ENCODE peak calls at places on chromosomes 12 and 14, in eight cellular contexts. A is pancreas, O is SJCRH30, N is dorsolateral prefrontal cortex, U is AG04450, I is IMR-90, K is testis, P is lower lobe of right lung. C is an unnamed sample.
A peak's percentile ranks its signal among the peaks of the same experiment; 100 is the strongest.

GRCh38 chr14:49879683-49880204 is 13.1 kb upstream of the ARF6 start:
- DNase-seq in A (no peak), O (peak; percentile 65), N (no peak), U (no peak), I (peak; percentile 54), K (peak; percentile 54), P (peak; percentile 58), C (peak; percentile 86)

GRCh38 chr12:40971911-40972310 is 216.2 kb upstream of the PDZRN4 start:
- DNase-seq in A (no peak), O (no peak), N (no peak), U (no peak), I (peak; percentile 14), K (no peak), P (no peak), C (no peak)

GRCh38 chr14:32457213-32457920 is 128.3 kb downstream of the AKAP6 start:
- DNase-seq in A (no peak), O (no peak), N (no peak), U (peak; percentile 63), I (peak; percentile 84), K (no peak), P (no peak), C (no peak)

GRCh38 chr12:128820723-128821432 is 2.9 kb downstream of the SLC15A4 start:
- DNase-seq in A (no peak), O (no peak), N (peak; percentile 50), U (no peak), I (no peak), K (no peak), P (peak; percentile 73), C (no peak)

GRCh38 chr12:53493610-53494391 is 5.5 kb downstream of the MAP3K12 start:
- DNase-seq in A (no peak), O (no peak), N (no peak), U (no peak), I (no peak), K (no peak), P (peak; percentile 24), C (peak; percentile 74)

GRCh38 chr12:110575326-110575725 is 7.8 kb downstream of the PPTC7 start:
- DNase-seq in A (no peak), O (no peak), N (no peak), U (no peak), I (no peak), K (no peak), P (no peak), C (peak; percentile 7)

GRCh38 chr12:76252031-76252430 is 96.2 kb downstream of the BBS10 start:
- DNase-seq in A (no peak), O (no peak), N (no peak), U (no peak), I (no peak), K (no peak), P (no peak), C (peak; percentile 38)

GRCh38 chr12:69835048-69835447 is 10.0 kb downstream of the MYRFL start:
- DNase-seq in A (no peak), O (no peak), N (no peak), U (no peak), I (no peak), K (no peak), P (no peak), C (no peak)

GRCh38 chr12:70178038-70178437 is 65.2 kb upstream of the CNOT2 start:
- DNase-seq in A (no peak), O (no peak), N (no peak), U (no peak), I (no peak), K (no peak), P (no peak), C (no peak)

GRCh38 chr12:12294215-12295005 is 27.6 kb upstream of the LRP6 start:
- DNase-seq in A (no peak), O (no peak), N (no peak), U (no peak), I (no peak), K (no peak), P (no peak), C (peak; percentile 96)

GRCh38 chr12:120851939-120852338 is 52.2 kb downstream of the SPPL3 start:
- DNase-seq in A (no peak), O (no peak), N (no peak), U (no peak), I (no peak), K (no peak), P (no peak), C (no peak)

GRCh38 chr12:14957769-14958168 is 3.6 kb downstream of the ARHGDIB start:
- DNase-seq in A (no peak), O (no peak), N (no peak), U (no peak), I (no peak), K (no peak), P (no peak), C (no peak)

GRCh38 chr14:73576391-73576790 is 7.4 kb downstream of the ACOT2 start:
- DNase-seq in A (no peak), O (no peak), N (no peak), U (no peak), I (peak; percentile 5), K (no peak), P (no peak), C (no peak)

GRCh38 chr14:40354754-40355153 is 922.5 kb upstream of the FBXO33 start:
- DNase-seq in A (no peak), O (no peak), N (no peak), U (no peak), I (no peak), K (no peak), P (no peak), C (no peak)

GRCh38 chr14:28494196-28494595 is 272.4 kb upstream of the FOXG1 start:
- DNase-seq in A (no peak), O (no peak), N (no peak), U (no peak), I (no peak), K (no peak), P (no peak), C (no peak)

GRCh38 chr14:79705126-79705894 is 506.0 kb downstream of the DIO2 start:
- DNase-seq in A (no peak), O (no peak), N (no peak), U (no peak), I (no peak), K (no peak), P (no peak), C (no peak)

GRCh38 chr14:79704406-79704805 is 506.9 kb downstream of the DIO2 start:
- DNase-seq in A (no peak), O (no peak), N (no peak), U (no peak), I (no peak), K (no peak), P (no peak), C (no peak)

GRCh38 chr14:79708991-79709390 is 502.3 kb downstream of the DIO2 start:
- DNase-seq in A (no peak), O (no peak), N (no peak), U (no peak), I (peak; percentile 64), K (no peak), P (no peak), C (no peak)

GRCh38 chr14:79708426-79708825 is 502.9 kb downstream of the DIO2 start:
- DNase-seq in A (no peak), O (no peak), N (no peak), U (no peak), I (no peak), K (no peak), P (no peak), C (no peak)

GRCh38 chr14:79706382-79706781 is 504.9 kb downstream of the DIO2 start:
- DNase-seq in A (no peak), O (no peak), N (no peak), U (no peak), I (no peak), K (no peak), P (no peak), C (no peak)
- H3K27ac ChIP-seq in A (no peak overlapping the region), O (no peak overlapping the region), N (no peak overlapping the region), U (no peak overlapping the region), I (no peak overlapping the region), K (no peak overlapping the region), P (no peak overlapping the region), C (no peak overlapping the region)

DNA sequence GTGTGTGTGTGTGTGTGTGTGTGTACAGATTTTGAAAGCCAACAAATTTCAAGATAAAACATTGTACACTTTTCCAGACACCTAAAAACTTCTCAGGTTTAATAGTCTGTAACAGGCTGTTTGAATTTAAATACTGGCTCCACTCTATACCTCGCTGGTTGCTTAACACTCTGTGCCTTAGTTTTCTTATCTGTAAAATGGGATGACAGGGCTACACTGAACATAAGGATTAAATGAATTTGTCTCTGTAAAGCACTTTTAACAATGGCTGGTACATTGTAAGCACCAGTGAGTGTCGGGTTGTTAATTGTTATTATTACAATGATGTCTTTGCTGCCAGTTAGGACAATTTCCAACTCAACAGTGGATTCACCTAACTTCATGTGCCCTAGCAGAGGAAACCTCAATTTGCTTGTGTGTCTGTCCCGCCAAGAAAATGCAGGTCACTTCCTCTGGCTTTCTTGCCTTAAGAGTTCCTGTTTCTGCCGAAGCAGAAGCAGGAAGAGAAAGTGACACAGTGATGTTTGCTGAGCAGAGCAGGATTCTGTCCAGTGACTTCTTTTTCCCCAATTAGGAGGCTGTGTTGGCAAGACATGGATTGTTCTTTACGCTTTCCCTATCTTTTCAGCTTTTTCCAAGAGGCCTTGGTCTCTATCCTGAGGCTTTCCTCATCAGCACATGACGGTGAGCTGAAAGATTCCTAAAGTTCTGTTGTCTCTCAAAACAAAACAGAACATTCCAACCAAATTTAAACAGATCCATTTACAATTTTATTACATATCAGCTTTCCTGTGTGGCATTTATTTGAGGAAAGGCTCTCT is 154.1 kb upstream of the ATP2B1 start:
- DNase-seq in A (no peak), O (no peak), N (no peak), U (no peak), I (no peak), K (peak; percentile 28), P (no peak), C (no peak)
- H3K4me3 ChIP-seq in A (no peak overlapping the region), O (no peak overlapping the region), N (no peak overlapping the region), U (no peak overlapping the region), I (no peak overlapping the region), K (no peak overlapping the region), P (peak overlapping the region; percentile 22), C (no peak overlapping the region)

GRCh38 chr12:124559182-124560017 is 8.0 kb downstream of the NCOR2 start:
- DNase-seq in A (no peak), O (no peak), N (no peak), U (no peak), I (no peak), K (no peak), P (no peak), C (no peak)
- H3K27ac ChIP-seq in A (no peak overlapping the region), O (no peak overlapping the region), N (no peak overlapping the region), U (no peak overlapping the region), I (no peak overlapping the region), K (no peak overlapping the region), P (no peak overlapping the region), C (no peak overlapping the region)

GRCh38 chr14:71526388-71526787 is 405.8 kb upstream of the RGS6 start:
- DNase-seq in A (no peak), O (no peak), N (no peak), U (no peak), I (no peak), K (no peak), P (no peak), C (no peak)

GRCh38 chr14:71527807-71528206 is 404.4 kb upstream of the RGS6 start:
- DNase-seq in A (no peak), O (no peak), N (no peak), U (no peak), I (no peak), K (no peak), P (no peak), C (no peak)

GRCh38 chr14:71532790-71533189 is 399.4 kb upstream of the RGS6 start:
- DNase-seq in A (no peak), O (no peak), N (no peak), U (no peak), I (no peak), K (no peak), P (no peak), C (no peak)

GRCh38 chr14:71532349-71532748 is 399.9 kb upstream of the RGS6 start:
- DNase-seq in A (no peak), O (no peak), N (no peak), U (no peak), I (peak; percentile 36), K (no peak), P (no peak), C (no peak)

GRCh38 chr14:71529855-71530254 is 402.4 kb upstream of the RGS6 start:
- DNase-seq in A (no peak), O (no peak), N (no peak), U (no peak), I (no peak), K (peak; percentile 56), P (no peak), C (no peak)
- H3K4me3 ChIP-seq in A (no peak overlapping the region), O (no peak overlapping the region), N (no peak overlapping the region), U (no peak overlapping the region), I (no peak overlapping the region), K (no peak overlapping the region), P (no peak overlapping the region), C (no peak overlapping the region)

C was measured in endodermal cell.